ENCODE peak calls at places on chromosomes 1 and 21, in nine cellular contexts. D is KBM-7; M is anterior cingulate cortex; G is HT1080; O is mesendoderm; T is OCI-LY7; C is RWPE1; E is occipital lobe; F is stimulated activated CD4-positive, alpha-beta T cell treated with anti-CD3 and anti-CD28 coated beads, Interleukin-15, amount 100 ng/mL, for 1 hour. Y is an unnamed sample.

GRCh38 chr1:82565546-82565945 is 764.8 kb downstream of the ADGRL2 start:
- DNase-seq in D (no peak), M (no peak), G (peak; percentile 86), O (no peak), T (no peak), C (peak; percentile 41), E (no peak), F (no peak), Y (no peak)

GRCh38 chr21:42406201-42406601 is 2.5 kb downstream of the UBASH3A start:
- DNase-seq in D (no peak), M (no peak), G (no peak), O (no peak), T (peak; percentile 13), C (no peak), E (no peak), F (no peak), Y (no peak)

GRCh38 chr1:58818991-58819390 is 35.1 kb upstream of the JUN start:
- DNase-seq in D (no peak), M (no peak), G (no peak), O (no peak), T (no peak), C (no peak), E (no peak), F (no peak), Y (no peak)

GRCh38 chr1:39795651-39796050 is 7.0 kb upstream of the BMP8B start:
- DNase-seq in D (no peak), M (no peak), G (no peak), O (no peak), T (no peak), C (no peak), E (no peak), F (no peak), Y (no peak)

GRCh38 chr1:21749859-21750468 is 33.0 kb downstream of the USP48 start:
- DNase-seq in D (no peak), M (no peak), G (no peak), O (no peak), T (no peak), C (no peak), E (no peak), F (no peak), Y (no peak)

GRCh38 chr1:109620396-109620817 is 770 bp downstream of the AMPD2 start:
- DNase-seq in D (peak; percentile 50), M (peak; percentile 56), G (peak; percentile 54), O (peak; percentile 67), T (no peak), C (peak; percentile 81), E (no peak), F (no peak), Y (no peak)

GRCh38 chr21:46634966-46635323 is 529 bp upstream of the PRMT2 start:
- DNase-seq in D (peak; percentile 90), M (peak; percentile 84), G (peak; percentile 81), O (peak; percentile 87), T (peak; percentile 69), C (peak; percentile 69), E (peak; percentile 80), F (no peak), Y (no peak)

GRCh38 chr1:179099891-179100290 is 18.0 kb downstream of the TOR3A start:
- DNase-seq in D (no peak), M (no peak), G (no peak), O (no peak), T (no peak), C (no peak), E (no peak), F (no peak), Y (no peak)

GRCh38 chr1:19811206-19811851 is 3.8 kb downstream of the RNF186 start:
- DNase-seq in D (peak; percentile 32), M (no peak), G (peak; percentile 42), O (peak; percentile 72), T (peak; percentile 42), C (no peak), E (no peak), F (peak; percentile 33), Y (peak; percentile 74)

GRCh38 chr1:40267767-40268187 is 9.7 kb downstream of the ZMPSTE24 start:
- DNase-seq in D (no peak), M (no peak), G (peak; percentile 33), O (no peak), T (no peak), C (peak; percentile 48), E (no peak), F (no peak), Y (no peak)

GRCh38 chr1:174165471-174166137 is 6.3 kb downstream of the RABGAP1L start:
- DNase-seq in D (no peak), M (peak; percentile 4), G (no peak), O (peak; percentile 44), T (peak; percentile 59), C (no peak), E (no peak), F (no peak), Y (no peak)

GRCh38 chr1:243748706-243749283 is 101.2 kb downstream of the AKT3 start:
- DNase-seq in D (peak; percentile 52), M (no peak), G (peak; percentile 51), O (peak; percentile 83), T (peak; percentile 68), C (peak; percentile 73), E (no peak), F (no peak), Y (no peak)

GRCh38 chr1:53482441-53483153 is 23.4 kb downstream of the DMRTB1 start:
- DNase-seq in D (no peak), M (no peak), G (no peak), O (no peak), T (no peak), C (peak; percentile 31), E (no peak), F (no peak), Y (no peak)

GRCh38 chr1:222114536-222115156 is 372.8 kb upstream of the DUSP10 start:
- DNase-seq in D (no peak), M (no peak), G (no peak), O (no peak), T (no peak), C (no peak), E (no peak), F (no peak), Y (no peak)

Y was measured in pancreas.